ENCODE peak calls at places on chromosomes 7 and 10, in eight cellular contexts. U, V, D, W, R, A, F and I are unnamed samples.

GRCh38 chr7:55588379-55588699 is 16.0 kb upstream of the VOPP1 start:
- DNase-seq in U (no peak), D (no peak), A (no peak), R (no peak), F (no peak), W (no peak), V (no peak), I (peak)

GRCh38 chr10:4006051-4006450 is 221.0 kb upstream of the KLF6 start:
- DNase-seq in R (no peak), F (no peak), U (no peak), D (no peak), W (no peak), V (no peak), A (no peak), I (no peak)

GRCh38 chr10:73304876-73305275 is 52.4 kb upstream of the MRPS16 start:
- DNase-seq in D (no peak), R (no peak), F (no peak), W (no peak), A (no peak), U (no peak), V (no peak), I (no peak)

GRCh38 chr7:51288896-51289607 is 27.6 kb downstream of the COBL start:
- DNase-seq in W (no peak), F (no peak), U (no peak), R (no peak), D (no peak), A (no peak), V (no peak), I (peak)

GRCh38 chr7:101990811-101991418 is 173.5 kb downstream of the CUX1 start:
- DNase-seq in D (no peak), V (no peak), R (no peak), F (no peak), U (no peak), W (no peak), A (no peak), I (no peak)

GRCh38 chr7:44768663-44769361 is 20.2 kb downstream of the ZMIZ2 start:
- DNase-seq in W (no peak), V (no peak), D (no peak), A (no peak), F (no peak), R (no peak), U (no peak), I (no peak)

GRCh38 chr7:27154901-27155815 is 1.3 kb downstream of the HOXA7 start:
- DNase-seq in R (no peak), A (no peak), F (peak), D (peak), U (no peak), V (no peak), W (no peak), I (peak)

GRCh38 chr7:149209518-149210269 is 14.3 kb downstream of the ZNF282 start:
- DNase-seq in V (peak), R (peak), D (peak), W (no peak), F (no peak), U (peak), A (peak), I (peak)

GRCh38 chr7:106840342-106840741 is 24.7 kb upstream of the PIK3CG start:
- DNase-seq in A (no peak), D (no peak), U (peak), F (no peak), R (no peak), V (peak), W (no peak), I (no peak)